ENCODE peak calls at places on chromosome 2, in eight cellular contexts. One of them, this sample, is unnamed.

GRCh38 chr2:231069379-231070054 is 12.8 kb downstream of the PSMD1 start:
- DNase-seq in AG04449: no peak
- DNase-seq in foreskin fibroblast: peak; percentile 58
- DNase-seq in BE2C: no peak
- DNase-seq in Calu3: no peak
- DNase-seq in glutamatergic neuron: no peak
- DNase-seq in choroid plexus epithelial cell: peak; percentile 91
- DNase-seq in cardiac muscle cell: peak; percentile 84
- DNase-seq in this sample: no peak

GRCh38 chr2:179412116-179412515 is 147.5 kb upstream of the SESTD1 start:
- DNase-seq in glutamatergic neuron: no peak
- DNase-seq in foreskin fibroblast: peak; percentile 46
- DNase-seq in BE2C: no peak
- DNase-seq in cardiac muscle cell: no peak
- DNase-seq in choroid plexus epithelial cell: peak; percentile 44
- DNase-seq in Calu3: no peak
- DNase-seq in AG04449: no peak
- DNase-seq in this sample: no peak

GRCh38 chr2:69582582-69583176 is 60.9 kb downstream of the AAK1 start:
- DNase-seq in foreskin fibroblast: peak; percentile 36
- DNase-seq in choroid plexus epithelial cell: peak; percentile 77
- DNase-seq in Calu3: no peak
- DNase-seq in glutamatergic neuron: no peak
- DNase-seq in BE2C: no peak
- DNase-seq in cardiac muscle cell: peak; percentile 55
- DNase-seq in AG04449: no peak
- DNase-seq in this sample: peak; percentile 41

GRCh38 chr2:238024986-238025385 is 35.8 kb upstream of the SCLY start:
- DNase-seq in Calu3: no peak
- DNase-seq in BE2C: no peak
- DNase-seq in AG04449: peak; percentile 17
- DNase-seq in glutamatergic neuron: no peak
- DNase-seq in foreskin fibroblast: peak; percentile 49
- DNase-seq in cardiac muscle cell: peak; percentile 36
- DNase-seq in choroid plexus epithelial cell: peak; percentile 36
- DNase-seq in this sample: no peak

GRCh38 chr2:190840572-190841172 is 39.9 kb upstream of the GLS start:
- DNase-seq in cardiac muscle cell: no peak
- DNase-seq in choroid plexus epithelial cell: no peak
- DNase-seq in Calu3: no peak
- DNase-seq in glutamatergic neuron: no peak
- DNase-seq in BE2C: peak; percentile 20
- DNase-seq in AG04449: no peak
- DNase-seq in foreskin fibroblast: peak; percentile 6
- DNase-seq in this sample: no peak

GRCh38 chr2:121471571-121472464 is 58.9 kb upstream of the RNU4ATAC start:
- DNase-seq in AG04449: peak; percentile 47
- DNase-seq in choroid plexus epithelial cell: peak; percentile 88
- DNase-seq in BE2C: no peak
- DNase-seq in glutamatergic neuron: no peak
- DNase-seq in Calu3: no peak
- DNase-seq in cardiac muscle cell: peak; percentile 75
- DNase-seq in foreskin fibroblast: peak; percentile 59
- DNase-seq in this sample: no peak

GRCh38 chr2:139694327-139694726 is 914.1 kb upstream of the NXPH2 start:
- DNase-seq in choroid plexus epithelial cell: no peak
- DNase-seq in cardiac muscle cell: no peak
- DNase-seq in Calu3: no peak
- DNase-seq in foreskin fibroblast: no peak
- DNase-seq in BE2C: no peak
- DNase-seq in glutamatergic neuron: no peak
- DNase-seq in AG04449: no peak
- DNase-seq in this sample: no peak

GRCh38 chr2:127864877-127865276 is 6.9 kb upstream of the POLR2D start:
- DNase-seq in choroid plexus epithelial cell: peak; percentile 9
- DNase-seq in glutamatergic neuron: no peak
- DNase-seq in AG04449: no peak
- DNase-seq in BE2C: peak; percentile 45
- DNase-seq in cardiac muscle cell: no peak
- DNase-seq in Calu3: no peak
- DNase-seq in foreskin fibroblast: peak; percentile 41
- DNase-seq in this sample: no peak

GRCh38 chr2:38656866-38657265 is 9.0 kb upstream of the GALM start:
- DNase-seq in foreskin fibroblast: no peak
- DNase-seq in glutamatergic neuron: no peak
- DNase-seq in AG04449: no peak
- DNase-seq in cardiac muscle cell: no peak
- DNase-seq in choroid plexus epithelial cell: no peak
- DNase-seq in Calu3: no peak
- DNase-seq in BE2C: no peak
- DNase-seq in this sample: no peak

GRCh38 chr2:172334988-172335387 is 92.4 kb upstream of the ITGA6 start:
- DNase-seq in glutamatergic neuron: no peak
- DNase-seq in choroid plexus epithelial cell: no peak
- DNase-seq in Calu3: no peak
- DNase-seq in cardiac muscle cell: no peak
- DNase-seq in AG04449: no peak
- DNase-seq in foreskin fibroblast: no peak
- DNase-seq in BE2C: no peak
- DNase-seq in this sample: no peak

GRCh38 chr2:132581917-132582316 is 88.1 kb downstream of the LYPD1 start:
- DNase-seq in glutamatergic neuron: no peak
- DNase-seq in AG04449: no peak
- DNase-seq in choroid plexus epithelial cell: no peak
- DNase-seq in BE2C: no peak
- DNase-seq in foreskin fibroblast: no peak
- DNase-seq in Calu3: no peak
- DNase-seq in cardiac muscle cell: no peak
- DNase-seq in this sample: no peak

GRCh38 chr2:72144746-72145657 is 2.7 kb downstream of the CYP26B1 start:
- DNase-seq in cardiac muscle cell: peak; percentile 69
- DNase-seq in AG04449: no peak
- DNase-seq in foreskin fibroblast: peak; percentile 45
- DNase-seq in glutamatergic neuron: peak; percentile 57
- DNase-seq in Calu3: peak; percentile 84
- DNase-seq in choroid plexus epithelial cell: no peak
- DNase-seq in BE2C: no peak
- DNase-seq in this sample: no peak

GRCh38 chr2:52402128-52402527 is 1365.5 kb upstream of the CHAC2 start:
- DNase-seq in cardiac muscle cell: no peak
- DNase-seq in Calu3: no peak
- DNase-seq in choroid plexus epithelial cell: no peak
- DNase-seq in foreskin fibroblast: no peak
- DNase-seq in AG04449: no peak
- DNase-seq in glutamatergic neuron: no peak
- DNase-seq in BE2C: no peak
- DNase-seq in this sample: no peak

GRCh38 chr2:134549104-134549503 is 169.7 kb downstream of the TMEM163 start:
- DNase-seq in choroid plexus epithelial cell: peak; percentile 11
- DNase-seq in AG04449: peak; percentile 2
- DNase-seq in cardiac muscle cell: peak; percentile 69
- DNase-seq in glutamatergic neuron: no peak
- DNase-seq in foreskin fibroblast: peak; percentile 25
- DNase-seq in Calu3: no peak
- DNase-seq in BE2C: no peak
- DNase-seq in this sample: no peak

GRCh38 chr2:165572155-165572554 is 102.7 kb downstream of the CSRNP3 start:
- DNase-seq in AG04449: no peak
- DNase-seq in glutamatergic neuron: peak; percentile 33
- DNase-seq in cardiac muscle cell: peak; percentile 12
- DNase-seq in foreskin fibroblast: no peak
- DNase-seq in Calu3: no peak
- DNase-seq in BE2C: peak; percentile 60
- DNase-seq in choroid plexus epithelial cell: peak; percentile 7
- DNase-seq in this sample: no peak

GRCh38 chr2:219045937-219046550 is 4.7 kb upstream of the CFAP65 start:
- DNase-seq in choroid plexus epithelial cell: peak; percentile 56
- DNase-seq in cardiac muscle cell: peak; percentile 64
- DNase-seq in glutamatergic neuron: no peak
- DNase-seq in Calu3: peak; percentile 63
- DNase-seq in BE2C: no peak
- DNase-seq in foreskin fibroblast: peak; percentile 70
- DNase-seq in AG04449: no peak
- DNase-seq in this sample: peak; percentile 13

GRCh38 chr2:101041413-101041812 is 39.3 kb downstream of the RPL31 start:
- DNase-seq in BE2C: no peak
- DNase-seq in cardiac muscle cell: peak; percentile 41
- DNase-seq in glutamatergic neuron: no peak
- DNase-seq in Calu3: no peak
- DNase-seq in choroid plexus epithelial cell: no peak
- DNase-seq in AG04449: no peak
- DNase-seq in foreskin fibroblast: peak; percentile 30
- DNase-seq in this sample: no peak

GRCh38 chr2:23002234-23002633 is 382.7 kb upstream of the KLHL29 start:
- DNase-seq in foreskin fibroblast: no peak
- DNase-seq in Calu3: no peak
- DNase-seq in glutamatergic neuron: no peak
- DNase-seq in cardiac muscle cell: no peak
- DNase-seq in BE2C: no peak
- DNase-seq in AG04449: no peak
- DNase-seq in choroid plexus epithelial cell: no peak
- DNase-seq in this sample: no peak
- TF ChIP-seq CTCF in foreskin fibroblast: no peak
- TF ChIP-seq CTCF in Calu3: no peak
- TF ChIP-seq CTCF in glutamatergic neuron: peak; percentile 44
- TF ChIP-seq CTCF in cardiac muscle cell: no peak
- TF ChIP-seq CTCF in BE2C: peak; percentile 40
- TF ChIP-seq CTCF in AG04449: no peak
- TF ChIP-seq CTCF in choroid plexus epithelial cell: no peak
- TF ChIP-seq CTCF in this sample: no peak

GRCh38 chr2:82344670-82345069 is 2040.1 kb upstream of the LRRTM1 start:
- DNase-seq in AG04449: no peak
- DNase-seq in glutamatergic neuron: no peak
- DNase-seq in Calu3: no peak
- DNase-seq in cardiac muscle cell: peak; percentile 42
- DNase-seq in choroid plexus epithelial cell: peak; percentile 15
- DNase-seq in BE2C: no peak
- DNase-seq in foreskin fibroblast: no peak
- DNase-seq in this sample: no peak
- TF ChIP-seq CTCF in AG04449: no peak
- TF ChIP-seq CTCF in glutamatergic neuron: no peak
- TF ChIP-seq CTCF in Calu3: no peak
- TF ChIP-seq CTCF in cardiac muscle cell: peak; percentile 26
- TF ChIP-seq CTCF in choroid plexus epithelial cell: peak; percentile 25
- TF ChIP-seq CTCF in BE2C: no peak
- TF ChIP-seq CTCF in foreskin fibroblast: no peak
- TF ChIP-seq CTCF in this sample: no peak

GRCh38 chr2:175181104-175181876 is at the start of gene ATP5MC3:
- DNase-seq in AG04449: peak; percentile 63
- DNase-seq in cardiac muscle cell: peak; percentile 96
- DNase-seq in foreskin fibroblast: peak; percentile 98
- DNase-seq in Calu3: peak; percentile 92
- DNase-seq in BE2C: peak; percentile 88
- DNase-seq in glutamatergic neuron: peak; percentile 95
- DNase-seq in choroid plexus epithelial cell: peak; percentile 97
- DNase-seq in this sample: peak; percentile 98
- TF ChIP-seq CTCF in AG04449: peak; percentile 7
- TF ChIP-seq CTCF in cardiac muscle cell: peak; percentile 22
- TF ChIP-seq CTCF in foreskin fibroblast: no peak
- TF ChIP-seq CTCF in Calu3: no peak
- TF ChIP-seq CTCF in BE2C: peak; percentile 13
- TF ChIP-seq CTCF in glutamatergic neuron: no peak
- TF ChIP-seq CTCF in choroid plexus epithelial cell: peak; percentile 45
- TF ChIP-seq CTCF in this sample: peak; percentile 10

GRCh38 chr2:45806563-45807358 is 155.3 kb downstream of the PRKCE start:
- DNase-seq in choroid plexus epithelial cell: no peak
- DNase-seq in glutamatergic neuron: no peak
- DNase-seq in cardiac muscle cell: no peak
- DNase-seq in AG04449: no peak
- DNase-seq in BE2C: no peak
- DNase-seq in foreskin fibroblast: no peak
- DNase-seq in Calu3: no peak
- DNase-seq in this sample: peak; percentile 52
- TF ChIP-seq CTCF in choroid plexus epithelial cell: no peak
- TF ChIP-seq CTCF in glutamatergic neuron: no peak
- TF ChIP-seq CTCF in cardiac muscle cell: no peak
- TF ChIP-seq CTCF in AG04449: no peak
- TF ChIP-seq CTCF in BE2C: no peak
- TF ChIP-seq CTCF in foreskin fibroblast: no peak
- TF ChIP-seq CTCF in Calu3: no peak
- TF ChIP-seq CTCF in this sample: no peak